ENCODE peak calls at places on chromosomes 16 and 17, in eight cellular contexts. S, D, V, I, K, T, G and N are unnamed samples.

GRCh38 chr17:50268040-50268439 is 6.2 kb upstream of the TMEM92 start:
- DNase-seq in K (no peak), S (no peak), V (no peak), T (no peak), D (no peak), I (peak; percentile 21), G (no peak), N (no peak)

GRCh38 chr16:66660422-66661209 is 35.9 kb downstream of the CMTM4 start:
- DNase-seq in D (no peak), G (peak; percentile 41), S (peak; percentile 61), K (no peak), V (peak; percentile 72), T (peak; percentile 87), I (peak; percentile 73), N (peak; percentile 44)

GRCh38 chr16:23497543-23497868 is 12.8 kb downstream of the GGA2 start:
- DNase-seq in I (no peak), T (no peak), K (no peak), D (no peak), V (no peak), G (no peak), S (no peak), N (no peak)

GRCh38 chr17:75549246-75550138 is 24.0 kb downstream of the LLGL2 start:
- DNase-seq in G (peak; percentile 89), I (peak; percentile 94), K (no peak), V (no peak), D (no peak), T (no peak), S (peak; percentile 26), N (no peak)

GRCh38 chr17:39752241-39752831 is 14.6 kb downstream of the GRB7 start:
- DNase-seq in S (no peak), D (no peak), G (no peak), I (no peak), V (no peak), K (no peak), T (no peak), N (no peak)

GRCh38 chr16:5977329-5977728 is 879.7 kb upstream of the EEF2KMT start:
- DNase-seq in G (no peak), T (no peak), K (no peak), D (no peak), I (no peak), S (no peak), V (no peak), N (no peak)

GRCh38 chr16:11232852-11233726 is 22.9 kb downstream of the SOCS1 start:
- DNase-seq in G (peak; percentile 53), T (no peak), D (peak; percentile 93), K (peak; percentile 75), V (peak; percentile 6), S (no peak), I (peak; percentile 87), N (no peak)

GRCh38 chr17:47702391-47702995 is 8.5 kb downstream of the TBKBP1 start:
- DNase-seq in I (peak; percentile 48), D (no peak), S (no peak), K (no peak), V (no peak), G (no peak), T (no peak), N (no peak)

GRCh38 chr17:78865682-78866390 is 25.2 kb upstream of the USP36 start:
- DNase-seq in V (peak; percentile 93), G (peak; percentile 82), T (peak; percentile 86), I (peak; percentile 84), K (peak; percentile 47), S (peak; percentile 54), D (peak; percentile 59), N (no peak)

GRCh38 chr16:88383401-88384221 is 852 bp downstream of the ZNF469 start:
- DNase-seq in T (peak; percentile 31), I (peak; percentile 76), S (no peak), K (no peak), G (no peak), V (peak; percentile 20), D (no peak), N (no peak)

GRCh38 chr17:48555183-48555615 is 10.3 kb upstream of the HOXB2 start:
- DNase-seq in K (no peak), I (no peak), S (peak; percentile 96), V (no peak), G (no peak), D (no peak), T (peak; percentile 86), N (peak; percentile 13)

GRCh38 chr17:781920-782731 is at the start of the genes GLOD4 and MRM3:
- DNase-seq in K (peak; percentile 98), S (peak; percentile 73), D (peak; percentile 96), I (peak; percentile 97), V (peak; percentile 93), T (peak; percentile 90), G (peak; percentile 93), N (peak; percentile 58)

GRCh38 chr16:13629704-13630103 is 290.2 kb upstream of the ERCC4 start:
- DNase-seq in V (no peak), T (no peak), S (no peak), D (no peak), K (no peak), I (no peak), G (no peak), N (no peak)

GRCh38 chr16:27967169-27967568 is 96.3 kb downstream of the GSG1L start:
- DNase-seq in G (no peak), T (no peak), S (no peak), I (peak; percentile 33), V (no peak), D (no peak), K (no peak), N (no peak)